ENCODE peak calls at places on chromosome 13, in six cellular contexts. T is sigmoid colon, P is GM23338, E is spleen, S is endothelial cell of umbilical vein, D is HL-60. U is an unnamed sample.

GRCh38 chr13:68173111-68173510 is 943.0 kb upstream of the PCDH9 start:
- DNase-seq in T (no peak), P (no peak), E (no peak), S (no peak), D (no peak), U (no peak)

GRCh38 chr13:100440756-100441421 is 147.7 kb downstream of the GGACT start:
- DNase-seq in T (no peak), P (no peak), E (no peak), S (peak), D (no peak), U (no peak)

GRCh38 chr13:94009696-94010095 is 469.8 kb downstream of the DCT start:
- DNase-seq in T (no peak), P (no peak), E (no peak), S (no peak), D (no peak), U (no peak)

GRCh38 chr13:112875627-112876026 is 93.4 kb upstream of the MCF2L start:
- DNase-seq in T (peak), P (no peak), E (peak), S (no peak), D (no peak), U (no peak)

GRCh38 chr13:114034481-114034891 is 60.6 kb upstream of the C13orf46 start:
- DNase-seq in T (no peak), P (no peak), E (no peak), S (no peak), D (no peak), U (no peak)

GRCh38 chr13:45339867-45340266 is 1.1 kb downstream of the TPT1 start:
- DNase-seq in T (no peak), P (no peak), E (no peak), S (no peak), D (no peak), U (no peak)

GRCh38 chr13:25286969-25287961 is at the start of gene MTMR6:
- DNase-seq in T (peak), P (peak), E (peak), S (peak), D (peak), U (peak)

GRCh38 chr13:32989331-32989730 is 26.9 kb upstream of the KL start:
- DNase-seq in T (no peak), P (no peak), E (no peak), S (no peak), D (no peak), U (no peak)

GRCh38 chr13:48412881-48413351 is at the start of gene LPAR6:
- DNase-seq in T (no peak), P (peak), E (no peak), S (peak), D (no peak), U (no peak)

GRCh38 chr13:40159736-40160135 is 504.3 kb downstream of the COG6 start:
- DNase-seq in T (no peak), P (no peak), E (no peak), S (no peak), D (no peak), U (no peak)

GRCh38 chr13:28559636-28560259 is 64.8 kb upstream of the FLT1 start:
- DNase-seq in T (no peak), P (no peak), E (no peak), S (no peak), D (no peak), U (no peak)

GRCh38 chr13:79631260-79631659 is 150.3 kb downstream of the NDFIP2 start:
- DNase-seq in T (no peak), P (peak), E (no peak), S (peak), D (no peak), U (no peak)

GRCh38 chr13:37023871-37024270 is 23.3 kb downstream of the EXOSC8 start:
- DNase-seq in T (no peak), P (no peak), E (no peak), S (no peak), D (no peak), U (no peak)

GRCh38 chr13:71643466-71643865 is 223.5 kb downstream of the DACH1 start:
- DNase-seq in T (no peak), P (no peak), E (no peak), S (no peak), D (no peak), U (no peak)

GRCh38 chr13:71645467-71645866 is 221.5 kb downstream of the DACH1 start:
- DNase-seq in T (no peak), P (no peak), E (no peak), S (no peak), D (no peak), U (no peak)

GRCh38 chr13:71638728-71639127 is 228.3 kb downstream of the DACH1 start:
- DNase-seq in T (no peak), P (no peak), E (no peak), S (no peak), D (no peak), U (no peak)

DNA sequence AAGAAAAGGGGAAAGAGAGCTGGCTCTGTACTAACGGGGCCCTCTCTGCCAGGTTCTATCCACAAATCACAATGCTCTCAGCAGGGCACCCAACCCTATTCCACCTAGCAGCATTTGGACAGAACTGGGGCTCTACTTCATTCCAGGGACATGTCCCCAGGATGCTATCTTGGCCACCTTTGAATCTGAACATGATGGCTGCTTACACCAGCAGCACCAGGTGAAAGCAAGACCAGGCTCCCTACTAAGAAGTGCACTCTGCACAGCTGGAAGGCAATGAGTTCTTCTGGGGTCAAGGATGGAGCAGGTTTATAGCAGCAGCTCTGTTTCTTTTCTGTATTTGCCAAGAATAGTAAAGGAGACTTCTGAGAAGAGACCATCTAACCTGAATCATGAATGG is 222.4 kb downstream of the DACH1 start:
- DNase-seq in T (no peak), P (no peak), E (no peak), S (no peak), D (no peak), U (no peak)
- TF ChIP-seq POLR2AphosphoS5 in T (no peak), P (no peak), E (no peak), S (no peak), D (no peak), U (no peak)

DNA sequence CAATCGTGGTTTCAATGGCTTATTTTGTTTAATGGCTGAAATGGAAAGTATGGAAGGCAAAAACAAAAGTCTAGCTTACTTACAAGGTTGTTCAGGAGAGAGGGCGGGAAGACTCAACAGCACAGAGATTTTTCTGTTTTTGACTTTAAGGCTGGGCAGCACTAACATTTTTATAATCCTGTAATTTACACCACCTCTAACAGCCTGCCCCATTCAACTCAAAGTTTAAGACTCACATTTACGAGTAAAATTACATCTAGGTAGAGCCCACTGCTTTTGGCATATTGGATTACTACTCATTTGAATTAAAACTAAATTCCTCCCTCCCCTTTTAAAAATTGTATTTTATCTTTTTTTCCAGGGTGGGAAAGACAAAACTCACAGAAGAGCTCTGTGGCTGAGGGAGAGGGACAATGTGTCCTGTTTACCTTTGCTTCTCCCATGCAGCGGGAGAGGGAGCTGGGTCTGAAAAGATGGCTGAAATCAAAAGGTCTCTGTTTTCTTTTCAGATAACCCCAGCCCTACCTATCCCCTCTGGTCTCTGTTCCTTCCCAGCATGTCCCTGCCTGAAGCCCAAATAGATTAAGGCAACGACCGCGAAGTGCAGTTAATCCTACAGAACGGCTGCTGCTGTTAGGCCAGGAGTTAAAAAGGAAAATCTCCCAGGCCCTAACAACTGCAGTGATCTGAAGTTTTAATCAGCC is 6.6 kb downstream of the EFNB2 start:
- DNase-seq in T (no peak), P (no peak), E (no peak), S (no peak), D (no peak), U (no peak)
- H3K27ac ChIP-seq in T (no peak), P (peak), E (no peak), S (no peak), D (no peak), U (peak)

DNA sequence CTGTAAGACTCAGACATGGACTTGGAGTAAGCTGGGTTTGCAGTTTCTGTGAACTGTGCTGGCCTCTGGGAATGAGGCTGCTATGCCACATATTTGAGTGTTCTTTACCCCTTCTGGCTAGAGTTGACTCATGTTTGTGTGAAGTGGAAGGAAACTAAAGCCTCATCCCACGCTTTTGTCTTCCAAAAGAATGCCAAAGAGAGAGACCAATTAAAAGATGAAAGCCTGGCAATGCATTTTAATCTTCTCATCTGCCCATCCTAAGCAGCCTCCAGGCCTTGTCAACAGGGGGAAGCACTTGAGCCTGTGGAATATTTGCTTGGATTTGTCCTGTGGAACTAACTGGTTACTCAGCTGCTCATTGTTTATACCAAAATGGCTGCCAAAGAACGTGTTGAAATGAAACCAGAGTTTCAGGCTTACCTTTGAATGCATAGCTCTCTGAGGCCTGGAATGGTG is 49.1 kb downstream of the LMO7 start:
- DNase-seq in T (no peak), P (peak), E (no peak), S (peak), D (no peak), U (no peak)
- TF ChIP-seq POLR2AphosphoS5 in T (no peak), P (no peak), E (no peak), S (no peak), D (no peak), U (no peak)

GRCh38 chr13:110350509-110350908 is 43.4 kb downstream of the COL4A2 start:
- DNase-seq in T (no peak), P (no peak), E (no peak), S (no peak), D (no peak), U (no peak)
- H3K27ac ChIP-seq in T (peak), P (no peak), E (no peak), S (no peak), D (no peak), U (no peak)

GRCh38 chr13:91362908-91363307 is 15.4 kb downstream of the MIR17HG start:
- DNase-seq in T (no peak), P (no peak), E (no peak), S (no peak), D (no peak), U (no peak)
- TF ChIP-seq POLR2AphosphoS5 in T (no peak), P (no peak), E (no peak), S (no peak), D (no peak), U (no peak)